ENCODE peak calls at places on chromosomes 4 and X, in seven cellular contexts. P is MM.1S, A is ascending aorta, U is colonic mucosa, D is heart left ventricle, K is esophagus squamous epithelium, R is testis. M is an unnamed sample.

GRCh38 chr4:156528216-156528615 is 443.4 kb downstream of the PDGFC start:
- DNase-seq in K (no peak), A (no peak), U (no peak), D (no peak), R (no peak), P (no peak), M (no peak)

GRCh38 chrX:153463031-153463430 is 7.3 kb downstream of the HAUS7 start:
- DNase-seq in K (no peak), A (no peak), P (no peak), U (no peak), R (no peak), D (no peak), M (no peak)

GRCh38 chr4:4358093-4358840 is 28.6 kb upstream of the NSG1 start:
- DNase-seq in A (no peak), P (no peak), D (no peak), U (no peak), K (no peak), R (no peak), M (no peak)

GRCh38 chr4:55545133-55545532 is 1.6 kb downstream of the CLOCK start:
- DNase-seq in D (no peak), U (no peak), A (no peak), P (no peak), R (no peak), K (no peak), M (no peak)

GRCh38 chrX:63466690-63467089 is 115.6 kb upstream of the SPIN4 start:
- DNase-seq in U (no peak), R (no peak), P (no peak), A (no peak), K (no peak), D (no peak), M (no peak)

GRCh38 chrX:48754124-48754667 is 7.4 kb upstream of the GLOD5 start:
- DNase-seq in K (no peak), R (no peak), D (no peak), A (no peak), U (no peak), P (no peak), M (no peak)

GRCh38 chr4:73376251-73376650 is 27.8 kb upstream of the ALB start:
- DNase-seq in A (no peak), D (no peak), P (no peak), R (no peak), U (no peak), K (no peak), M (no peak)

GRCh38 chr4:78904143-78904542 is 35.1 kb downstream of the PAQR3 start:
- DNase-seq in A (no peak), D (no peak), R (no peak), U (no peak), P (no peak), K (no peak), M (no peak)

GRCh38 chr4:150960079-150960478 is 55.0 kb downstream of the LRBA start:
- DNase-seq in P (no peak), R (no peak), A (no peak), D (no peak), U (no peak), K (no peak), M (no peak)

GRCh38 chr4:11585506-11585905 is 156.8 kb upstream of the HS3ST1 start:
- DNase-seq in D (peak; percentile 10), K (no peak), R (no peak), A (no peak), U (peak; percentile 49), P (no peak), M (no peak)

GRCh38 chr4:1562771-1563170 is 121.3 kb downstream of the FAM53A start:
- DNase-seq in R (no peak), P (no peak), U (no peak), D (no peak), A (no peak), K (no peak), M (no peak)

DNA sequence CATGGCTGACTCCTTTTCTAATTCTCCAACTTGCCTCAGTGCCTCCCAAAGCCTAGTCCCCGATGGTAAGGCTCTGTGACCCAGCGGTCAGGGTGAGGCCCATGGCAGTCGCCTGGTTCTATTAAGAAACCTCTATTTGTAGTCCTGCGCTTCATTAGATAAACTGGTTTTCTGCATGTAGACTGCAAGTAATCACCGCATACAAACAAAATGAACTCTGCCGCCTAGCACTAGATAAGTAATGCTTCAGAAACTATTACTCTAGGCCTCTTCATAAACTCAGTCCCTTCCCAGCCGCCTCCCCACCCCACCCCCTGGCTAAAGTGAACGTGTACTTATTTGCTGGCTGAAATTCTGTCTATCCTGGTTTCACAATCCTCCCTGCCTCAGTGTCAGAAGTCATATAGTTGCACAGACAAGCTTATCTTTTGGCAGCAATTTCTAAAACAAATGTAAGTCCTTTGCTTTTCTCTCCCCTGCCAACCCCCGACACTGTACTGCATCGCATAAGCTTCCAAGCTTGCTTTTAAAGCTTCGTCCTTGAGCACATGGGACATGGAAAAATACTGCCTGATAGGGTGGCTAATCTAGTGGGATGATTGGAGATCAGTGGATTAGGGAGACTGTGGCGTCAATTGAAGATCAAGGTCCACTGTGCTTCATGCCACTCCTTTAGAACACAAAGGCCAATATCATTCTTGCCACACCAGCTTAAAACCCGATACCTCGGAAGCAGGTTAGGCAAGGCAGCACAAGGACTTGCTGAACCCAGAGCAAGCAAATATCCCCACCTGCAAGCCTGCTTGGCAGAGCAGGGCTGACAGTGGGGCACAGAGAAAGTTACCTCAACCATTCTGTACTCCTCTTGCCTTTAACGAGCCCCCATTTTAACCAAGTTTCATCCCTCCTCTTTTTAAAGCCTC is 125.8 kb downstream of the IRF2 start:
- DNase-seq in U (peak; percentile 88), P (no peak), D (no peak), R (peak; percentile 51), K (no peak), A (no peak), M (peak; percentile 92)
- H3K27ac ChIP-seq in U (peak overlapping the region; percentile 94), P (peak overlapping the region; percentile 97), D (peak overlapping the region; percentile 80), R (peak overlapping the region; percentile 51), K (peak overlapping the region; percentile 98), A (peak overlapping the region; percentile 59), M (peak overlapping the region; percentile 99)

GRCh38 chrX:53188763-53189162 is 36.2 kb downstream of the KDM5C start:
- DNase-seq in D (no peak), K (no peak), U (no peak), R (no peak), A (no peak), P (peak; percentile 50), M (no peak)

GRCh38 chrX:53194308-53194707 is 30.7 kb downstream of the KDM5C start:
- DNase-seq in A (no peak), P (no peak), U (no peak), R (no peak), D (no peak), K (no peak), M (no peak)

GRCh38 chrX:53193093-53193492 is 31.9 kb downstream of the KDM5C start:
- DNase-seq in D (no peak), R (no peak), U (no peak), A (no peak), P (no peak), K (no peak), M (no peak)

GRCh38 chrX:53186363-53186762 is 38.6 kb downstream of the KDM5C start:
- DNase-seq in P (no peak), A (no peak), K (no peak), R (no peak), U (no peak), D (no peak), M (no peak)

GRCh38 chrX:53190363-53190960 is 34.5 kb downstream of the KDM5C start:
- DNase-seq in K (no peak), U (no peak), D (no peak), R (no peak), A (no peak), P (no peak), M (no peak)
- TF ChIP-seq CTCF in K (no peak), U (no peak), D (no peak), R (no peak), A (no peak), P (no peak), M (no peak)

GRCh38 chrX:72271091-72271490 is 6.0 kb downstream of the RPS4X start:
- DNase-seq in D (no peak), U (no peak), P (no peak), K (no peak), A (no peak), R (no peak), M (no peak)

GRCh38 chrX:72274526-72274925 is 2.5 kb downstream of the RPS4X start:
- DNase-seq in A (no peak), R (no peak), U (no peak), P (no peak), K (no peak), D (no peak), M (no peak)

GRCh38 chrX:72273718-72274117 is 3.3 kb downstream of the RPS4X start:
- DNase-seq in P (no peak), R (no peak), A (no peak), D (no peak), K (no peak), U (no peak), M (no peak)

GRCh38 chrX:72271812-72272211 is 5.2 kb downstream of the RPS4X start:
- DNase-seq in P (no peak), A (no peak), U (no peak), K (no peak), R (no peak), D (no peak), M (no peak)

DNA sequence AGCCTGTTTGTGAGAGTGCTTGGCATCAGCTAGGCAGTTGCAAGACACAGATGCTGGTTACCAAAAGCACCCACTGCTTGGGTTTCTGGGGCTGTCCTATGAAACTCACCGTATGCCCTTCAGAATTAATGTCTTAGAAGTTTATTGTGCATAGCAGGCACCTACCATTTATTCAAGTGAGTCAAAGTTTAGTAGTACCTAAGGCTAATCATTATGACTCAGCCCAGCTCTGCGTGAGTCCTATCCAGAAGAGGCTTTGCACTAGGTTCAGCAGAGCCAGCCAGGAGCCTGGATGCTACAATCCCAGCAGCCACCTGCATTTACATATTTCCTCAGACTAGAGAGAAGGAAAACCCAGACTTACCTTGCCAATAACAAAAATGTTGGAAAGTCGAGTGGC is 4.2 kb downstream of the RPS4X start:
- DNase-seq in R (no peak), K (no peak), D (no peak), P (no peak), U (no peak), A (no peak), M (no peak)
- H3K4me1 ChIP-seq in R (no peaks in the 10 kb centered on the region), K (peaks cover 66% of the 10 kb centered on the region), D (peaks cover 9% of the 10 kb centered on the region), P (peaks cover 4% of the 10 kb centered on the region), U (no peaks in the 10 kb centered on the region), A (peaks cover 3% of the 10 kb centered on the region), M (peaks cover 31% of the 10 kb centered on the region)

GRCh38 chr4:74768857-74769525 is 25.3 kb downstream of the BTC start:
- DNase-seq in D (no peak), R (no peak), K (no peak), U (peak; percentile 35), A (no peak), P (no peak), M (no peak)
- H3K27ac ChIP-seq in D (no peak overlapping the region), R (no peak overlapping the region), K (no peak overlapping the region), U (no peak overlapping the region), A (peak overlapping the region; percentile 35), P (no peak overlapping the region), M (no peak overlapping the region)

DNA sequence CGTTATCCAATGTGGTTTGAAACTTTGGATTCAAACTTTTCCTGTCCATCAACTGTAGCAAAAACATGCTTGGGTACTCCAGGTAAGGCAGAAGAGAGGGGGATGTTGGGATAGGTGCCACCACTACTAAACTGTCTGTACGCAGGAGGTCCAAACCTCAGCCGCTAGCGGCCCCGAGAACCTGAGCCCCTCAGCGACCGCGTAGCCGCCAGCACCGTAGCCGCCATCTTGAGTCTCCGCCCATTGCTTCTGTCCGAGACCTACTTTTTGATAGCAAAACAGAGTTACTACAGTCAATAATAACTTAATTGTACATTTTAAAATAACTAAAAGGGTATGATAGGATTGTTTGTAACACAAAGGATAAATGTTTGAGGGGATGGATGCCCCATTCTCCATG is 119.9 kb upstream of the GRID2 start:
- DNase-seq in K (no peak), P (no peak), A (no peak), R (peak; percentile 47), D (no peak), U (no peak), M (no peak)
- TF ChIP-seq CTCF in K (no peak), P (no peak), A (no peak), R (no peak), D (no peak), U (no peak), M (no peak)

M was measured in adrenal gland.